ENCODE peak calls at places on chromosomes 11 and 22, in five cellular contexts. Z, W, X, I and O are unnamed samples.

GRCh38 chr11:46674463-46675287 is 25.7 kb downstream of the ARHGAP1 start:
- DNase-seq in Z (peak), W (no peak), I (peak), X (no peak), O (peak)

GRCh38 chr11:126870021-126870420 is 130.5 kb downstream of the KIRREL3 start:
- DNase-seq in I (no peak), W (no peak), X (no peak), Z (no peak), O (no peak)

GRCh38 chr11:10379022-10379421 is 74.1 kb downstream of the ADM start:
- DNase-seq in X (no peak), W (no peak), I (no peak), Z (peak), O (no peak)

GRCh38 chr11:31940396-31941037 is 129.4 kb upstream of the PAX6 start:
- DNase-seq in I (no peak), Z (no peak), W (no peak), X (no peak), O (no peak)

GRCh38 chr11:75524576-75525432 is 937 bp downstream of the GDPD5 start:
- DNase-seq in Z (no peak), W (peak), I (no peak), X (no peak), O (no peak)

GRCh38 chr22:24379536-24379935 is 47.9 kb upstream of the ADORA2A start:
- DNase-seq in W (no peak), Z (no peak), I (no peak), X (no peak), O (no peak)

GRCh38 chr11:62338218-62338617 is 970 bp downstream of the ASRGL1 start:
- DNase-seq in Z (no peak), W (no peak), X (no peak), I (no peak), O (no peak)

GRCh38 chr11:76203937-76204336 is 2.4 kb downstream of the WNT11 start:
- DNase-seq in W (no peak), Z (no peak), I (no peak), X (no peak), O (no peak)

GRCh38 chr11:1559103-1559951 is 12.7 kb downstream of the DUSP8 start:
- DNase-seq in W (no peak), X (no peak), I (no peak), Z (no peak), O (no peak)

GRCh38 chr11:100687032-100687629 is at the start of gene ARHGAP42:
- DNase-seq in W (peak), I (no peak), Z (peak), X (no peak), O (peak)

GRCh38 chr22:39496131-39496838 is 5.8 kb upstream of the MIEF1 start:
- DNase-seq in Z (peak), W (peak), I (peak), X (no peak), O (no peak)

GRCh38 chr22:49296561-49296960 is 531.1 kb downstream of the BRD1 start:
- DNase-seq in Z (no peak), W (peak), X (no peak), I (no peak), O (no peak)

GRCh38 chr11:92740251-92740650 is 229.2 kb upstream of the MTNR1B start:
- DNase-seq in X (no peak), Z (no peak), W (no peak), I (no peak), O (no peak)

GRCh38 chr22:39746600-39747262 is 146.8 kb downstream of the ENTHD1 start:
- DNase-seq in Z (no peak), W (no peak), I (no peak), X (no peak), O (no peak)

GRCh38 chr11:132099692-132100091 is 729.3 kb downstream of the NTM start:
- DNase-seq in I (peak), Z (peak), X (no peak), W (no peak), O (no peak)

GRCh38 chr11:126357055-126357962 is 1.8 kb downstream of the ST3GAL4 start:
- DNase-seq in I (no peak), X (no peak), W (no peak), Z (no peak), O (no peak)

GRCh38 chr11:134528453-134528852 is 116.4 kb upstream of the B3GAT1 start:
- DNase-seq in Z (no peak), I (no peak), W (peak), X (no peak), O (no peak)

GRCh38 chr11:65448418-65449196 is 26.0 kb downstream of the NEAT1 start:
- DNase-seq in X (no peak), I (no peak), W (peak), Z (no peak), O (peak)

GRCh38 chr11:98155696-98156095 is 865.1 kb upstream of the CNTN5 start:
- DNase-seq in Z (no peak), I (no peak), W (no peak), X (no peak), O (no peak)

GRCh38 chr11:71998649-71999310 is at the start of gene IL18BP:
- DNase-seq in Z (peak), X (no peak), I (peak), W (no peak), O (no peak)

GRCh38 chr11:44310456-44311272 is 725 bp upstream of the ALX4 start:
- DNase-seq in X (no peak), W (no peak), I (no peak), Z (no peak), O (peak)

GRCh38 chr11:118789501-118790356 is 1.2 kb downstream of the DDX6 start:
- DNase-seq in I (peak), W (peak), Z (peak), X (peak), O (no peak)

GRCh38 chr11:80163011-80163410 is 722.2 kb upstream of the TENM4 start:
- DNase-seq in I (no peak), Z (no peak), X (no peak), W (no peak), O (no peak)

GRCh38 chr11:128625766-128626165 is 38.4 kb upstream of the ETS1 start:
- DNase-seq in Z (no peak), I (no peak), W (no peak), X (no peak), O (no peak)

GRCh38 chr11:44734982-44735381 is 8.2 kb downstream of the TSPAN18 start:
- DNase-seq in Z (no peak), X (no peak), I (no peak), W (no peak), O (no peak)

GRCh38 chr22:45083659-45084305 is 74.0 kb upstream of the PHF21B start:
- DNase-seq in Z (no peak), I (no peak), W (peak), X (no peak), O (no peak)

GRCh38 chr11:107962181-107962580 is 33.9 kb downstream of the RAB39A start:
- DNase-seq in W (no peak), I (no peak), X (no peak), Z (no peak), O (no peak)

GRCh38 chr11:57567210-57567511 is 311 bp downstream of the UBE2L6 start:
- DNase-seq in X (peak), W (no peak), Z (no peak), I (no peak), O (no peak)

GRCh38 chr22:38415561-38416321 is 39.3 kb downstream of the KCNJ4 start:
- DNase-seq in I (no peak), X (no peak), W (peak), Z (no peak), O (no peak)

GRCh38 chr11:57940044-57940781 is 83.5 kb upstream of the OR9Q1 start:
- DNase-seq in X (no peak), I (no peak), Z (no peak), W (no peak), O (no peak)

GRCh38 chr22:24594569-24595120 is 1.8 kb upstream of the LRRC75B start:
- DNase-seq in Z (no peak), W (no peak), X (no peak), I (no peak), O (no peak)

GRCh38 chr11:69873166-69874077 is 54.2 kb upstream of the FGF3 start:
- DNase-seq in Z (no peak), I (no peak), X (no peak), W (peak), O (no peak)

GRCh38 chr22:35172452-35172851 is 84.8 kb upstream of the HMGXB4 start:
- DNase-seq in X (no peak), Z (no peak), W (no peak), I (no peak), O (no peak)

GRCh38 chr11:128315933-128316332 is 271.4 kb downstream of the ETS1 start:
- DNase-seq in X (no peak), W (no peak), Z (no peak), I (no peak), O (no peak)

GRCh38 chr11:116454020-116454645 is 318.7 kb downstream of the BUD13 start:
- DNase-seq in W (peak), X (no peak), Z (peak), I (peak), O (peak)

GRCh38 chr11:1765871-1766718 is 2.4 kb upstream of the CTSD start:
- DNase-seq in Z (no peak), I (no peak), X (no peak), W (no peak), O (no peak)

GRCh38 chr22:50473088-50473487 is 1.7 kb downstream of the SBF1 start:
- DNase-seq in W (no peak), Z (no peak), X (no peak), I (peak), O (no peak)

GRCh38 chr22:37260939-37261338 is 16.9 kb upstream of the RAC2 start:
- DNase-seq in I (peak), W (peak), X (peak), Z (peak), O (no peak)